ENCODE peak calls at places on chromosomes 7 and 10, in eight cellular contexts. One of them, this sample, is unnamed.

GRCh38 chr7:14911077-14911476 is 8.5 kb upstream of the DGKB start:
- DNase-seq in sigmoid colon: no peak
- DNase-seq in cardiac fibroblast: no peak
- DNase-seq in B cell: no peak
- DNase-seq in fibroblast of the aortic adventitia: no peak
- DNase-seq in osteoblast: no peak
- DNase-seq in astrocyte of the spinal cord: no peak
- DNase-seq in breast epithelium: no peak
- DNase-seq in this sample: no peak

GRCh38 chr7:55124989-55125875 is 106.4 kb downstream of the EGFR start:
- DNase-seq in astrocyte of the spinal cord: peak
- DNase-seq in cardiac fibroblast: peak
- DNase-seq in breast epithelium: no peak
- DNase-seq in B cell: no peak
- DNase-seq in sigmoid colon: no peak
- DNase-seq in fibroblast of the aortic adventitia: peak
- DNase-seq in osteoblast: no peak
- DNase-seq in this sample: no peak

GRCh38 chr10:114719311-114719710 is 61.2 kb upstream of the ABLIM1 start:
- DNase-seq in osteoblast: no peak
- DNase-seq in sigmoid colon: no peak
- DNase-seq in astrocyte of the spinal cord: no peak
- DNase-seq in B cell: no peak
- DNase-seq in cardiac fibroblast: no peak
- DNase-seq in fibroblast of the aortic adventitia: no peak
- DNase-seq in breast epithelium: no peak
- DNase-seq in this sample: no peak

GRCh38 chr7:78151229-78151628 is 352.7 kb downstream of the PHTF2 start:
- DNase-seq in osteoblast: peak
- DNase-seq in sigmoid colon: no peak
- DNase-seq in B cell: no peak
- DNase-seq in fibroblast of the aortic adventitia: peak
- DNase-seq in astrocyte of the spinal cord: peak
- DNase-seq in breast epithelium: no peak
- DNase-seq in cardiac fibroblast: peak
- DNase-seq in this sample: no peak

GRCh38 chr10:46556515-46557318 is at the start of gene GPRIN2:
- DNase-seq in B cell: no peak
- DNase-seq in sigmoid colon: peak
- DNase-seq in fibroblast of the aortic adventitia: no peak
- DNase-seq in cardiac fibroblast: no peak
- DNase-seq in osteoblast: peak
- DNase-seq in breast epithelium: peak
- DNase-seq in astrocyte of the spinal cord: no peak
- DNase-seq in this sample: no peak

GRCh38 chr10:50653758-50654157 is 30.0 kb upstream of the SGMS1 start:
- DNase-seq in sigmoid colon: no peak
- DNase-seq in fibroblast of the aortic adventitia: no peak
- DNase-seq in osteoblast: no peak
- DNase-seq in cardiac fibroblast: no peak
- DNase-seq in breast epithelium: no peak
- DNase-seq in B cell: no peak
- DNase-seq in astrocyte of the spinal cord: no peak
- DNase-seq in this sample: no peak

GRCh38 chr10:22774102-22774501 is 59.7 kb upstream of the PIP4K2A start:
- DNase-seq in cardiac fibroblast: no peak
- DNase-seq in breast epithelium: no peak
- DNase-seq in astrocyte of the spinal cord: no peak
- DNase-seq in sigmoid colon: no peak
- DNase-seq in fibroblast of the aortic adventitia: no peak
- DNase-seq in B cell: no peak
- DNase-seq in osteoblast: no peak
- DNase-seq in this sample: no peak

GRCh38 chr10:43594944-43595589 is 11.2 kb upstream of the ZNF485 start:
- DNase-seq in osteoblast: no peak
- DNase-seq in breast epithelium: no peak
- DNase-seq in sigmoid colon: no peak
- DNase-seq in astrocyte of the spinal cord: peak
- DNase-seq in B cell: no peak
- DNase-seq in fibroblast of the aortic adventitia: peak
- DNase-seq in cardiac fibroblast: peak
- DNase-seq in this sample: no peak

GRCh38 chr10:8130973-8131911 is 76.8 kb downstream of the GATA3 start:
- DNase-seq in osteoblast: no peak
- DNase-seq in sigmoid colon: no peak
- DNase-seq in breast epithelium: no peak
- DNase-seq in B cell: no peak
- DNase-seq in astrocyte of the spinal cord: peak
- DNase-seq in fibroblast of the aortic adventitia: peak
- DNase-seq in cardiac fibroblast: peak
- DNase-seq in this sample: no peak

GRCh38 chr7:138063400-138063799 is 12.9 kb upstream of the AKR1D1 start:
- DNase-seq in fibroblast of the aortic adventitia: no peak
- DNase-seq in sigmoid colon: no peak
- DNase-seq in breast epithelium: no peak
- DNase-seq in astrocyte of the spinal cord: no peak
- DNase-seq in osteoblast: no peak
- DNase-seq in cardiac fibroblast: no peak
- DNase-seq in B cell: no peak
- DNase-seq in this sample: no peak

GRCh38 chr7:138065827-138066226 is 10.4 kb upstream of the AKR1D1 start:
- DNase-seq in osteoblast: no peak
- DNase-seq in fibroblast of the aortic adventitia: no peak
- DNase-seq in astrocyte of the spinal cord: no peak
- DNase-seq in sigmoid colon: no peak
- DNase-seq in cardiac fibroblast: no peak
- DNase-seq in B cell: no peak
- DNase-seq in breast epithelium: no peak
- DNase-seq in this sample: no peak

GRCh38 chr7:138067774-138068173 is 8.5 kb upstream of the AKR1D1 start:
- DNase-seq in cardiac fibroblast: no peak
- DNase-seq in fibroblast of the aortic adventitia: no peak
- DNase-seq in sigmoid colon: no peak
- DNase-seq in osteoblast: no peak
- DNase-seq in breast epithelium: no peak
- DNase-seq in B cell: no peak
- DNase-seq in astrocyte of the spinal cord: no peak
- DNase-seq in this sample: no peak

GRCh38 chr7:138066954-138067394 is 9.3 kb upstream of the AKR1D1 start:
- DNase-seq in osteoblast: no peak
- DNase-seq in cardiac fibroblast: no peak
- DNase-seq in astrocyte of the spinal cord: no peak
- DNase-seq in breast epithelium: no peak
- DNase-seq in fibroblast of the aortic adventitia: no peak
- DNase-seq in sigmoid colon: no peak
- DNase-seq in B cell: no peak
- DNase-seq in this sample: no peak

DNA sequence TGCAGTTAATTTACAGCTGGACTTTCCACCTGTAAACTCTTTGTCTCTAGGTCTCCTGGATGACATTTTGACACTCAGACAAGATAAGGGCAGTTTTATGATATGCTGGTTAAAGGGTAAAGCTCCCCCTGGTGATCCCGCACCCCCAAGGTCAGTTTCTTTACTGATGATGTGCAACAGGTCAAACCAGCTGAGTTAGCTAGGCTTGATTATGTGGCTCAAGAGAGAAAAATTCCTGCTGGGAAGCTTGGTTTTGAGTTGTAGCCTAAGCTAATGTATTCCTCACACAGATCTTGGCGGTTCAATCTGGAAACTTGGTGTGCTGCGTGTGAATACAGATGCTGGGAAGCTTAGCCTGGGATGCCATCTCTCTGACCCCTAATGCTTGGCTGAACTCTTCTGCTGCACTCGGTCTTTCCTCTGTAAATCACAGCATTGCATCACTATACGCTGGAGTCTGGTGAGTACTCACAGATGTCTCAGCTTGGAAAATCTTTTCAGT is 11.4 kb upstream of the AKR1D1 start:
- DNase-seq in breast epithelium: no peak
- DNase-seq in osteoblast: no peak
- DNase-seq in fibroblast of the aortic adventitia: peak
- DNase-seq in astrocyte of the spinal cord: peak
- DNase-seq in cardiac fibroblast: peak
- DNase-seq in sigmoid colon: no peak
- DNase-seq in B cell: no peak
- DNase-seq in this sample: no peak
- TF ChIP-seq CTCF in breast epithelium: no peak
- TF ChIP-seq CTCF in osteoblast: no peak
- TF ChIP-seq CTCF in fibroblast of the aortic adventitia: no peak
- TF ChIP-seq CTCF in astrocyte of the spinal cord: no peak
- TF ChIP-seq CTCF in cardiac fibroblast: no peak
- TF ChIP-seq CTCF in sigmoid colon: no peak
- TF ChIP-seq CTCF in B cell: no peak
- TF ChIP-seq CTCF in this sample: no peak

GRCh38 chr10:101536800-101537199 is 51.3 kb downstream of the POLL start:
- DNase-seq in B cell: no peak
- DNase-seq in cardiac fibroblast: peak
- DNase-seq in astrocyte of the spinal cord: no peak
- DNase-seq in osteoblast: no peak
- DNase-seq in breast epithelium: no peak
- DNase-seq in sigmoid colon: no peak
- DNase-seq in fibroblast of the aortic adventitia: peak
- DNase-seq in this sample: no peak
- TF ChIP-seq CTCF in B cell: peak
- TF ChIP-seq CTCF in cardiac fibroblast: peak
- TF ChIP-seq CTCF in astrocyte of the spinal cord: peak
- TF ChIP-seq CTCF in osteoblast: peak
- TF ChIP-seq CTCF in breast epithelium: no peak
- TF ChIP-seq CTCF in sigmoid colon: peak
- TF ChIP-seq CTCF in fibroblast of the aortic adventitia: peak
- TF ChIP-seq CTCF in this sample: peak

GRCh38 chr10:21171936-21172773 is 275.0 kb upstream of the NEBL start:
- DNase-seq in osteoblast: no peak
- DNase-seq in breast epithelium: peak
- DNase-seq in B cell: no peak
- DNase-seq in sigmoid colon: no peak
- DNase-seq in cardiac fibroblast: no peak
- DNase-seq in fibroblast of the aortic adventitia: no peak
- DNase-seq in astrocyte of the spinal cord: no peak
- DNase-seq in this sample: no peak

GRCh38 chr10:21172774-21173432 is 275.8 kb upstream of the NEBL start:
- DNase-seq in cardiac fibroblast: peak
- DNase-seq in fibroblast of the aortic adventitia: no peak
- DNase-seq in sigmoid colon: no peak
- DNase-seq in breast epithelium: peak
- DNase-seq in osteoblast: no peak
- DNase-seq in astrocyte of the spinal cord: no peak
- DNase-seq in B cell: no peak
- DNase-seq in this sample: no peak

GRCh38 chr10:21170216-21170615 is 273.1 kb upstream of the NEBL start:
- DNase-seq in sigmoid colon: no peak
- DNase-seq in osteoblast: no peak
- DNase-seq in breast epithelium: no peak
- DNase-seq in cardiac fibroblast: no peak
- DNase-seq in B cell: no peak
- DNase-seq in astrocyte of the spinal cord: no peak
- DNase-seq in fibroblast of the aortic adventitia: no peak
- DNase-seq in this sample: no peak

GRCh38 chr10:21169271-21169670 is 272.2 kb upstream of the NEBL start:
- DNase-seq in cardiac fibroblast: peak
- DNase-seq in osteoblast: no peak
- DNase-seq in fibroblast of the aortic adventitia: no peak
- DNase-seq in sigmoid colon: no peak
- DNase-seq in breast epithelium: no peak
- DNase-seq in astrocyte of the spinal cord: no peak
- DNase-seq in B cell: no peak
- DNase-seq in this sample: no peak

GRCh38 chr10:21171197-21171935 is 274.3 kb upstream of the NEBL start:
- DNase-seq in cardiac fibroblast: peak
- DNase-seq in breast epithelium: no peak
- DNase-seq in fibroblast of the aortic adventitia: no peak
- DNase-seq in astrocyte of the spinal cord: no peak
- DNase-seq in osteoblast: peak
- DNase-seq in B cell: no peak
- DNase-seq in sigmoid colon: no peak
- DNase-seq in this sample: no peak
- TF ChIP-seq CTCF in cardiac fibroblast: peak
- TF ChIP-seq CTCF in breast epithelium: peak
- TF ChIP-seq CTCF in fibroblast of the aortic adventitia: peak
- TF ChIP-seq CTCF in astrocyte of the spinal cord: peak
- TF ChIP-seq CTCF in osteoblast: peak
- TF ChIP-seq CTCF in B cell: no peak
- TF ChIP-seq CTCF in sigmoid colon: no peak
- TF ChIP-seq CTCF in this sample: no peak

GRCh38 chr7:99997545-99998137 is 17.8 kb upstream of the ZKSCAN1 start:
- DNase-seq in cardiac fibroblast: peak
- DNase-seq in astrocyte of the spinal cord: peak
- DNase-seq in breast epithelium: no peak
- DNase-seq in fibroblast of the aortic adventitia: peak
- DNase-seq in sigmoid colon: peak
- DNase-seq in osteoblast: peak
- DNase-seq in B cell: peak
- DNase-seq in this sample: peak
- TF ChIP-seq CTCF in cardiac fibroblast: peak
- TF ChIP-seq CTCF in astrocyte of the spinal cord: peak
- TF ChIP-seq CTCF in breast epithelium: no peak
- TF ChIP-seq CTCF in fibroblast of the aortic adventitia: peak
- TF ChIP-seq CTCF in sigmoid colon: peak
- TF ChIP-seq CTCF in osteoblast: no peak
- TF ChIP-seq CTCF in B cell: no peak
- TF ChIP-seq CTCF in this sample: peak

DNA sequence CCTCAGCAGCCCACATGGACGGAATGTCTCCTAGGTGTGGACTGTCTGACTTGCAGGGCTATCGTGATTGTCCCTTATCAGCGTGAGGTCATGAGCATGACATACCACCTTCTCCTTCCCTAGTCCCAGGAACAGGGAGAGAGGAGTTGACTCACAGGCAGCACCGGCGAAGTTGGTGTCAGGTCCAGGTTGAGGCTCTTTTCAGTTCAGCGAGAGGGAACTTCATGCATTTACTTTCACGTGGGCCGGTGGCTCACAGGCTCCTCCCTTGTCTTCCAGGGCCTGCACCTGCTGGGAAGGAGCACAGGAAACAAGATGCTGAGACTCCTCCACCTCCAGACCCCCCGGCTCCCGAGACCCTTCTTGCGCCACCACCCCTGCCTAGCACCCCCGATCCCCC is 46.1 kb downstream of the PROSER2 start:
- DNase-seq in fibroblast of the aortic adventitia: no peak
- DNase-seq in breast epithelium: no peak
- DNase-seq in B cell: no peak
- DNase-seq in sigmoid colon: no peak
- DNase-seq in cardiac fibroblast: no peak
- DNase-seq in osteoblast: peak
- DNase-seq in astrocyte of the spinal cord: no peak
- DNase-seq in this sample: no peak
- TF ChIP-seq CTCF in fibroblast of the aortic adventitia: no peak
- TF ChIP-seq CTCF in breast epithelium: no peak
- TF ChIP-seq CTCF in B cell: no peak
- TF ChIP-seq CTCF in sigmoid colon: no peak
- TF ChIP-seq CTCF in cardiac fibroblast: no peak
- TF ChIP-seq CTCF in osteoblast: no peak
- TF ChIP-seq CTCF in astrocyte of the spinal cord: no peak
- TF ChIP-seq CTCF in this sample: no peak

This sample was measured in natural killer cell.